ENCODE peak calls at places on chromosomes 4 and X, in eight cellular contexts. M is NCI-H774; R is activated CD4-positive, alpha-beta T cell treated with anti-CD3 and anti-CD28 coated beads, Interleukin-2, amount 50 U/mL, for 1 hour; B is AML-193; V is T-cell; A is islet precursor cell; W is SJSA1; E is glutamatergic neuron. F is an unnamed sample.

GRCh38 chr4:78764498-78764961 is 11.6 kb upstream of the BMP2K start:
- DNase-seq in M (no peak), R (no peak), B (no peak), V (no peak), A (no peak), W (no peak), E (no peak), F (no peak)

GRCh38 chrX:82711432-82711831 is 796.7 kb upstream of the POU3F4 start:
- DNase-seq in M (no peak), R (no peak), B (no peak), V (no peak), A (no peak), W (no peak), E (no peak), F (no peak)

GRCh38 chr4:6955261-6955911 is 45.8 kb downstream of the TBC1D14 start:
- DNase-seq in M (no peak), R (no peak), B (no peak), V (no peak), A (peak; percentile 91), W (no peak), E (no peak), F (no peak)

GRCh38 chr4:74544655-74545361 is 99.9 kb downstream of the AREG start:
- DNase-seq in M (no peak), R (no peak), B (no peak), V (no peak), A (no peak), W (no peak), E (no peak), F (no peak)

GRCh38 chr4:155497306-155497705 is 120.5 kb upstream of the MAP9 start:
- DNase-seq in M (no peak), R (no peak), B (no peak), V (no peak), A (no peak), W (no peak), E (no peak), F (no peak)

GRCh38 chr4:163269156-163269555 is 63.2 kb downstream of the NPY1R start:
- DNase-seq in M (no peak), R (no peak), B (no peak), V (no peak), A (no peak), W (no peak), E (no peak), F (no peak)

GRCh38 chrX:50407976-50408375 is 62.6 kb downstream of the DGKK start:
- DNase-seq in M (no peak), R (no peak), B (no peak), V (no peak), A (no peak), W (no peak), E (no peak), F (peak; percentile 24)

GRCh38 chrX:134886201-134886600 is 104.6 kb upstream of the SMIM10 start:
- DNase-seq in M (no peak), R (no peak), B (no peak), V (no peak), A (peak; percentile 54), W (no peak), E (no peak), F (no peak)

GRCh38 chr4:142211444-142211843 is 575.1 kb downstream of the IL15 start:
- DNase-seq in M (no peak), R (no peak), B (no peak), V (no peak), A (no peak), W (no peak), E (no peak), F (no peak)

GRCh38 chrX:54921427-54922021 is 900 bp downstream of the TRO start:
- DNase-seq in M (peak; percentile 40), R (peak; percentile 30), B (no peak), V (peak; percentile 42), A (peak; percentile 88), W (peak; percentile 61), E (peak; percentile 81), F (peak; percentile 75)

GRCh38 chr4:168864831-168865541 is 145.1 kb downstream of the CBR4 start:
- DNase-seq in M (no peak), R (no peak), B (no peak), V (no peak), A (no peak), W (no peak), E (no peak), F (peak; percentile 42)